ENCODE peak calls at places on chromosomes 12 and 14, in four cellular contexts. One of them, this sample, is unnamed.

GRCh38 chr14:103746706-103747105 is 31.1 kb downstream of the ZFYVE21 start:
- DNase-seq in gastrocnemius medialis: no peak
- DNase-seq in upper lobe of left lung: no peak
- DNase-seq in esophagus squamous epithelium: no peak
- DNase-seq in this sample: peak; percentile 62

GRCh38 chr12:109863961-109864712 is 16.2 kb downstream of the GLTP start:
- DNase-seq in gastrocnemius medialis: no peak
- DNase-seq in esophagus squamous epithelium: no peak
- DNase-seq in upper lobe of left lung: peak; percentile 90
- DNase-seq in this sample: no peak

GRCh38 chr14:94904636-94905035 is 134.7 kb upstream of the GSC start:
- DNase-seq in upper lobe of left lung: no peak
- DNase-seq in gastrocnemius medialis: no peak
- DNase-seq in esophagus squamous epithelium: no peak
- DNase-seq in this sample: no peak

GRCh38 chr12:6020930-6021329 is 75.9 kb upstream of the ANO2 start:
- DNase-seq in esophagus squamous epithelium: no peak
- DNase-seq in gastrocnemius medialis: no peak
- DNase-seq in upper lobe of left lung: no peak
- DNase-seq in this sample: no peak

GRCh38 chr12:69431604-69432222 is 38.5 kb upstream of the FRS2 start:
- DNase-seq in esophagus squamous epithelium: no peak
- DNase-seq in upper lobe of left lung: no peak
- DNase-seq in gastrocnemius medialis: no peak
- DNase-seq in this sample: no peak

GRCh38 chr14:65927871-65928270 is 515.3 kb downstream of the FUT8 start:
- DNase-seq in gastrocnemius medialis: no peak
- DNase-seq in esophagus squamous epithelium: no peak
- DNase-seq in upper lobe of left lung: peak; percentile 39
- DNase-seq in this sample: no peak

GRCh38 chr14:68664225-68664681 is 128.6 kb downstream of the ZFP36L1 start:
- DNase-seq in gastrocnemius medialis: no peak
- DNase-seq in upper lobe of left lung: no peak
- DNase-seq in esophagus squamous epithelium: no peak
- DNase-seq in this sample: peak; percentile 23

GRCh38 chr14:102256691-102257090 is 48.3 kb downstream of the MOK start:
- DNase-seq in upper lobe of left lung: no peak
- DNase-seq in esophagus squamous epithelium: no peak
- DNase-seq in gastrocnemius medialis: no peak
- DNase-seq in this sample: no peak

GRCh38 chr12:26283046-26283445 is 87.7 kb downstream of the SSPN start:
- DNase-seq in gastrocnemius medialis: no peak
- DNase-seq in esophagus squamous epithelium: no peak
- DNase-seq in upper lobe of left lung: no peak
- DNase-seq in this sample: no peak

DNA sequence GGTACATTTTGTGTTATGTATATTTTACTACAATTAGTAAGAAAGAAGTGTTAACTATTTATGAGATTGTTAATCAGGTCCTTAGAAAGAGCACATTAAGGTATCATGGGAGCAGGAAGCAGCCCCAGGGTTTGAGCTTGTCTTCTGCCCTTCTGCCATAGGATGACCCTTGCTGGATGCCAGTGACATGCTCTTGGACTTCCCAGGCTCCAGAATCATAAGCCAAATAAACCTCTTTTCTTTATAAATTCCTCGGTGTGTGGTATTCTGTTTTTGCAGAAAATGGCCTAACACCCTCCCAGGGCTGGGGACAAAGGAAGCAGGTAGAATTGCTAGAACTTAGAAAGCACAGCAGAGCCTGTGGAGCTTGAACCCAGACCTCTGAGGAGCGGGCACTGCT is 164.7 kb downstream of the VRK1 start:
- DNase-seq in esophagus squamous epithelium: no peak
- DNase-seq in upper lobe of left lung: no peak
- DNase-seq in gastrocnemius medialis: no peak
- DNase-seq in this sample: no peak
- H3K4me3 ChIP-seq in esophagus squamous epithelium: no peak overlapping the region
- H3K4me3 ChIP-seq in upper lobe of left lung: no peak overlapping the region
- H3K4me3 ChIP-seq in gastrocnemius medialis: no peak overlapping the region
- H3K4me3 ChIP-seq in this sample: no peak overlapping the region

DNA sequence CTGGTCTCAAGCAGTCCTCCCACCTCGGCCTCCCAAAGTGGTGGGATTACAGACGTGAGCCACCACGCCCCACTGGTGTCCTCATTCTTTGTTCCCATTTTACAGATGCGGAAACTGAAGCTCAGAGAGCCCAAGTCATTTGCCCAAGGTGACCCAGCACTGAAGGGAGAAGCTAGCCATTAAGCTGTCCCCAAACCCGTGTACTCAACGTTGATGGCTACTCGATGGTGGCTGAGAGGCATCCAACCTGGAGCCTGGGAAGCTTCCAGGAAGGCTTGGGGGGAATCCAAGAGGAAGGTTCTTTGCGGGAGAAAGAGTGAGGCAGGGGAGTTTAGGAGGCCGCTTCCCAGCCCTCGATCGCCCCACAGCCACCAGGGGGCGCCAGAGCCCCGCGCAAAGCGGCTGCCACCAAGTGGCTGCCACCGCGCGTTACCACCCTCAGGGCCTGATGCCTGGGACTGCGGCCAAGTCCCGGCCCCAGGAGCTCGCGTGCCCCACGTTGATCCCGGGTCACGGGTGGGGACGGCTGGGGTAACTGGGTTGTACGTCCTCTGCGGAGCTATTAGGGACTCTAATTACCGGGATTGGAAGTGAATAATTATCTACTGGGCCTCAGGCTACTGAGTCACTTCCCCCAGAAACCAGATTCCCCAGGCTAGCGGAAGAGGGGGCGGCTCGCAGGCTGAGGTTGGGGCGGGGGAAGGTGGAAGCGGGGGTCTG is 8.8 kb upstream of the SH2B3 start:
- DNase-seq in esophagus squamous epithelium: peak; percentile 36
- DNase-seq in upper lobe of left lung: peak; percentile 86
- DNase-seq in gastrocnemius medialis: peak; percentile 76
- DNase-seq in this sample: peak; percentile 97
- TF ChIP-seq POLR2A in esophagus squamous epithelium: no peak
- TF ChIP-seq POLR2A in upper lobe of left lung: no peak
- TF ChIP-seq POLR2A in gastrocnemius medialis: no peak
- TF ChIP-seq POLR2A in this sample: no peak

GRCh38 chr14:37599527-37600368 is 4.3 kb downstream of the TTC6 start:
- DNase-seq in gastrocnemius medialis: no peak
- DNase-seq in esophagus squamous epithelium: no peak
- DNase-seq in upper lobe of left lung: no peak
- DNase-seq in this sample: no peak
- TF ChIP-seq CTCF in gastrocnemius medialis: no peak
- TF ChIP-seq CTCF in esophagus squamous epithelium: no peak
- TF ChIP-seq CTCF in upper lobe of left lung: no peak
- TF ChIP-seq CTCF in this sample: no peak

DNA sequence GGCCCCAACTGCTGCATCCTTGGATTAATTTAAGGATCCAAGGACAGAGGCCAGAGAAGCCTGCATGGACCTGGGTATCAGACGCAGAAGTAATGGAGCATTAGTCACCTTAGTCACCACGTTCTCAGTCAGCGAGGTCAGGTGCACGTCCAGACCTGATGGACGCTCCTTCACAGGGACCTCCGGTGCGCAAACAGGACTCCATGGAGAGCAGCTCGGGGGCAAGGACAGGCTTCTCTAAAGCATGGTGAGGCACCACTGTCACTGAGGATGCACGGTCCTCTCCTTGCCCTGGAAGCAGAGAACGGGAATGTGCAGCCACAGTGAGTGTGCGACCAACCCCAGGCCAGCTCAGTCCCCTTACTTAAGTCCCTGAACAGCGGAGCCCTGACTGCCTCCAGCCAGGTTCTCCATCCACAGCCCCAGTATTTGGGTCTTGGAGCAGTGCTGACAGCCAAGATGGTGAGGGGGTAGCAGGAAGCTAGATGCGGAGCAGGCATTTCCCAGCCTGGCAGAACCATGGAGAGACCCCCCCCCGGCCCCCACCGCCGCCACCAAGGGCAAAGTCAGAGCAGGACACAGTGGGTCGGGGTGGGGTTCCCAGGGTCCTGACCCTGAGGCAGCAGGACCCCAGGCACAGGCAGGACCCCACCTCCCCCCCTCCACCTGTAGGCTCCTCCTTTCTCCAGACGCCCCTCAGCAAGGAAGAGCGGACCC is 253.4 kb upstream of the SFSWAP start:
- DNase-seq in gastrocnemius medialis: no peak
- DNase-seq in upper lobe of left lung: no peak
- DNase-seq in esophagus squamous epithelium: no peak
- DNase-seq in this sample: no peak
- H3K4me3 ChIP-seq in gastrocnemius medialis: no peak overlapping the region
- H3K4me3 ChIP-seq in upper lobe of left lung: no peak overlapping the region
- H3K4me3 ChIP-seq in esophagus squamous epithelium: no peak overlapping the region
- H3K4me3 ChIP-seq in this sample: no peak overlapping the region

DNA sequence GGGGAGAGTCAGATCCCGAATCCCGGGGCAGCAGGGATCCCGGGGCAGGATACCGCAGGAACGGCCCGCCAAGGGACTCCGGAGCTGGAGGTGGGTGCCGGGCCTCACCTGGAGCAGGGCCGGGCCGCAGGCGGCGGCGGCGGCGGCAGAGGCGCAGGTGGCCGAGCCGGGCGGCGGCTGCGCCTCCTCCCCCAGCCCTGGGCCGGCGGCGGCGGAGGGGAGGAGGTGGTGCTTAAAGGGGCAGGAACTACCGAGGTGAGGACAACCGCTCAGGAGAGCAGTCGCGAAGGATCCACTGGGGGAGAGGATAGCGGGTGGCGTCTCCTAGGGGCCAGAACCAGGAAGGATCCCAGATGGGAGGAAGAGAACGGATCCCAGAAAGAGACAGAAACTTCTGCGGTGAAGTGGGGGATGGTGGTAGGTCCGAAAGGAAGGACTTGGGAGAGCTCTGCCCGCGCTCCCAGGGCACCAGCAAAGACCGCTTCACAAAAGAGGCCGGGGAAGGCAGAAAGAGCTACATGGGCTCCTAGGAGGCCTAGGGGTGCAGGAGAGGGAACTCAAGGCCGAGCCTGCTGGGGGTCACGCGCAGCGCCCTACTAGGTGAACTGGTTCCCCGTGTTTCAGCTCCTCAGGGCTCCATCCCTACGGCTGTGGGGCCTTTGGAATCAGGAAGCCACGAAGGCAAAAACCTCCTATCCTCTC is 4.9 kb upstream of the BAZ2A start:
- DNase-seq in gastrocnemius medialis: peak; percentile 89
- DNase-seq in esophagus squamous epithelium: no peak
- DNase-seq in upper lobe of left lung: peak; percentile 85
- DNase-seq in this sample: peak; percentile 95
- TF ChIP-seq POLR2A in gastrocnemius medialis: peak; percentile 77
- TF ChIP-seq POLR2A in esophagus squamous epithelium: peak; percentile 9
- TF ChIP-seq POLR2A in upper lobe of left lung: peak; percentile 20
- TF ChIP-seq POLR2A in this sample: no peak

DNA sequence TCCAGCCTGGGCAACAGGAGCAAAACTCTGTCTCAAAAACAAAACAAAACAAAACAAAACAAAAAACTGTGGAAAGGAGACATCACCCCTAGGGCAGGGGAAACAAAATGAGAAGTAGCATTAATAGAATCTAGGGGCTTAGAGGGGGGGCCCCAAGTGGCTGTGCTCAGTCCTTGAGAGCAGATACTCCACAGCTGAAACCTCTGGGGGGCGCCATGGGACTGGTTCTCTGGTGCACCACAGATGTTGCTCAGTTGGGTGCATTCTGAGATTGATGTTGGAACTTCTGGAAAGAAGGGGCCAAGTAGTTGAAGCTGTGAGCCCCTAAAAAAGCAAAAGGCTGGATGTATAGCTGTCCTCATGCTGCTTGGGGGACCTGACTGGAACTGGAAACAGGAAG is 11.8 kb upstream of the SYNE2 start:
- DNase-seq in upper lobe of left lung: peak; percentile 26
- DNase-seq in esophagus squamous epithelium: no peak
- DNase-seq in gastrocnemius medialis: no peak
- DNase-seq in this sample: no peak
- TF ChIP-seq CTCF in upper lobe of left lung: no peak
- TF ChIP-seq CTCF in esophagus squamous epithelium: peak; percentile 26
- TF ChIP-seq CTCF in gastrocnemius medialis: no peak
- TF ChIP-seq CTCF in this sample: no peak

DNA sequence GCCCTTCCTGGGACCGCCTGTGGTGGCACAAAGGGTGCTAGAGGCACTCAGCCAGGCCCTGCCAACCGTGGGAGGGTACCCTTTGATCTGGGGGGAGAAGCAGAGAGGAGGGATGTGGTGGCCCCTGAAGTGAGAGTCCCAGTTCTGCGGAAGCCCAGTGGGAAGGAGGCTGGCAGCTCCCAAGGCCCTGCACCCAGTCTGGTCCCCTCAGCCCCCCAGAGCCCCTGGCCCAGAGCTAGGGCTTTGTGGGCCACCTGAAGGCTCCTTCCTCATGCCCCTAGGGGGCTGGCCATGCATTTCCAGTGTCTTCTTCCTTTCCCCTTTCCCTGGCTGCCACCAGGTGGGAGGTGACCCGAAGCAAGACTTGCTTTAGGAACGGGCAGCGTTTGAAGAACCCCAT is 44.3 kb downstream of the PLEKHG3 start:
- DNase-seq in gastrocnemius medialis: no peak
- DNase-seq in upper lobe of left lung: no peak
- DNase-seq in esophagus squamous epithelium: no peak
- DNase-seq in this sample: no peak
- H3K4me3 ChIP-seq in gastrocnemius medialis: no peak overlapping the region
- H3K4me3 ChIP-seq in upper lobe of left lung: no peak overlapping the region
- H3K4me3 ChIP-seq in esophagus squamous epithelium: no peak overlapping the region
- H3K4me3 ChIP-seq in this sample: no peak overlapping the region

DNA sequence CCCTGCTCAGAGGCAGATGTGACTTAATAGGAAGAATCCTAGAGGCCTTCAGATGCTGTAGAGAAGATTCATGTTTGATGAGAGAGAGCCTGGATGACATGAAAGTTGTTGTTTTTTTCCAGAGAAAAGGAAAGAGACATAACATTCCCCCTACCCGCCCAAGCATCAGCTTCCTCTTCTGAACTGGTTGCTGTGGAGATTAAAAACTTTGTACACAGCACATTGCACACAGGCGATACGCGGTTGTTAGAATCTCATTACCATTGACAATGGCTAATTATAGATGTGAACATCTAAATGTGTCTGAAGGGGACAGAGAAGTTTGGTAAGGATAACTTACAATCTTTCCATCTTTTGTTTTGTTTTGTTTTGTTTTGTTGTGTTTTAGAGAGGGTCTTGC is 13.5 kb upstream of the ETFBKMT start:
- DNase-seq in esophagus squamous epithelium: no peak
- DNase-seq in upper lobe of left lung: no peak
- DNase-seq in gastrocnemius medialis: no peak
- DNase-seq in this sample: peak; percentile 21
- TF ChIP-seq POLR2A in esophagus squamous epithelium: no peak
- TF ChIP-seq POLR2A in upper lobe of left lung: no peak
- TF ChIP-seq POLR2A in gastrocnemius medialis: no peak
- TF ChIP-seq POLR2A in this sample: no peak

GRCh38 chr14:58638231-58639205 is 756 bp downstream of the DACT1 start:
- DNase-seq in gastrocnemius medialis: no peak
- DNase-seq in upper lobe of left lung: no peak
- DNase-seq in esophagus squamous epithelium: no peak
- DNase-seq in this sample: no peak

GRCh38 chr14:58640959-58641358 is 3.2 kb downstream of the DACT1 start:
- DNase-seq in upper lobe of left lung: no peak
- DNase-seq in esophagus squamous epithelium: no peak
- DNase-seq in gastrocnemius medialis: no peak
- DNase-seq in this sample: no peak

GRCh38 chr14:58643366-58643765 is 5.6 kb downstream of the DACT1 start:
- DNase-seq in gastrocnemius medialis: no peak
- DNase-seq in upper lobe of left lung: no peak
- DNase-seq in esophagus squamous epithelium: no peak
- DNase-seq in this sample: no peak

GRCh38 chr14:58639842-58640484 is 2.2 kb downstream of the DACT1 start:
- DNase-seq in gastrocnemius medialis: no peak
- DNase-seq in esophagus squamous epithelium: no peak
- DNase-seq in upper lobe of left lung: peak; percentile 36
- DNase-seq in this sample: peak; percentile 24

GRCh38 chr14:58641509-58641908 is 3.7 kb downstream of the DACT1 start:
- DNase-seq in gastrocnemius medialis: no peak
- DNase-seq in upper lobe of left lung: no peak
- DNase-seq in esophagus squamous epithelium: no peak
- DNase-seq in this sample: no peak
- TF ChIP-seq CTCF in gastrocnemius medialis: no peak
- TF ChIP-seq CTCF in upper lobe of left lung: no peak
- TF ChIP-seq CTCF in esophagus squamous epithelium: no peak
- TF ChIP-seq CTCF in this sample: no peak